ENCODE peak calls at places on chromosome 6, in five cellular contexts. W is HFF-Myc; H is hypothalamus; Z is H1; D is stimulated activated CD8-positive, alpha-beta memory T cell treated with anti-CD3 and anti-CD28 coated beads, Interleukin-4, amount 100 ng/mL, for 24 hours. B is an unnamed sample.

GRCh38 chr6:9943026-9943425 is 471.8 kb downstream of the TFAP2A start:
- DNase-seq in Z (no peak), W (no peak), D (no peak), H (no peak), B (no peak)

GRCh38 chr6:33165581-33166258 is 26.5 kb downstream of the COL11A2 start:
- DNase-seq in H (no peak), W (no peak), Z (no peak), D (no peak), B (no peak)

GRCh38 chr6:166361080-166361429 is 18.7 kb upstream of the SFT2D1 start:
- DNase-seq in D (no peak), W (no peak), H (no peak), Z (no peak), B (no peak)

GRCh38 chr6:131782764-131783163 is 25.1 kb upstream of the ENPP1 start:
- DNase-seq in H (no peak), D (no peak), W (no peak), Z (no peak), B (no peak)

GRCh38 chr6:158158123-158158522 is 9.9 kb downstream of the SERAC1 start:
- DNase-seq in D (no peak), H (no peak), Z (no peak), W (no peak), B (no peak)

GRCh38 chr6:166169549-166170421 is 2.1 kb upstream of the TBXT start:
- DNase-seq in D (no peak), Z (no peak), H (no peak), W (no peak), B (no peak)

GRCh38 chr6:168577496-168577895 is 136.5 kb downstream of the SMOC2 start:
- DNase-seq in D (no peak), H (no peak), W (no peak), Z (peak; percentile 20), B (no peak)

GRCh38 chr6:76694779-76695178 is 622.3 kb upstream of the IMPG1 start:
- DNase-seq in H (no peak), W (no peak), Z (no peak), D (no peak), B (no peak)

GRCh38 chr6:3380344-3381232 is 76.3 kb downstream of the SLC22A23 start:
- DNase-seq in W (no peak), D (no peak), Z (no peak), H (no peak), B (no peak)

GRCh38 chr6:170212956-170213636 is 77.8 kb downstream of the DLL1 start:
- DNase-seq in H (no peak), W (no peak), Z (no peak), D (no peak), B (no peak)

GRCh38 chr6:168560126-168560525 is 119.1 kb downstream of the SMOC2 start:
- DNase-seq in Z (no peak), H (no peak), D (no peak), W (no peak), B (no peak)

GRCh38 chr6:93300661-93301060 is 118.7 kb downstream of the EPHA7 start:
- DNase-seq in W (no peak), H (no peak), D (no peak), Z (no peak), B (no peak)

GRCh38 chr6:85484941-85485340 is 35.1 kb downstream of the NT5E start:
- DNase-seq in D (no peak), H (no peak), W (no peak), Z (no peak), B (no peak)

GRCh38 chr6:149885888-149886287 is 12.0 kb downstream of the RAET1E start:
- DNase-seq in W (no peak), D (no peak), H (no peak), Z (no peak), B (no peak)

GRCh38 chr6:161369339-161369738 is 95.5 kb upstream of the AGPAT4 start:
- DNase-seq in H (no peak), W (peak; percentile 26), D (no peak), Z (no peak), B (no peak)

GRCh38 chr6:29981211-29981812 is 39.0 kb downstream of the HLA-A start:
- DNase-seq in W (no peak), H (no peak), Z (no peak), D (no peak), B (no peak)

GRCh38 chr6:12751694-12752304 is 35.2 kb downstream of the PHACTR1 start:
- DNase-seq in H (no peak), D (peak; percentile 3), Z (peak; percentile 90), W (peak; percentile 29), B (peak; percentile 19)

GRCh38 chr6:110285306-110286060 is 72.7 kb downstream of the METTL24 start:
- DNase-seq in H (no peak), D (no peak), W (peak; percentile 9), Z (no peak), B (no peak)

GRCh38 chr6:109824105-109824504 is 133.0 kb downstream of the FIG4 start:
- DNase-seq in W (no peak), H (no peak), D (no peak), Z (no peak), B (no peak)

GRCh38 chr6:162442675-162443074 is 284.9 kb downstream of the PRKN start:
- DNase-seq in H (peak; percentile 5), Z (peak; percentile 62), D (no peak), W (no peak), B (no peak)

GRCh38 chr6:138572200-138572875 is 73.0 kb upstream of the NHSL1 start:
- DNase-seq in D (no peak), Z (peak; percentile 64), H (no peak), W (peak; percentile 35), B (no peak)

GRCh38 chr6:37502703-37503485 is 3.2 kb upstream of the CCDC167 start:
- DNase-seq in D (no peak), Z (no peak), W (no peak), H (no peak), B (peak; percentile 29)

GRCh38 chr6:30073489-30074240 is 1.9 kb downstream of the RNF39 start:
- DNase-seq in Z (no peak), D (no peak), H (no peak), W (no peak), B (no peak)

GRCh38 chr6:48834706-48835105 is 628.3 kb downstream of the MMUT start:
- DNase-seq in H (no peak), Z (no peak), D (no peak), W (no peak), B (no peak)

GRCh38 chr6:23106951-23107350 is 537.6 kb downstream of the HDGFL1 start:
- DNase-seq in W (peak; percentile 46), Z (no peak), D (no peak), H (no peak), B (no peak)

GRCh38 chr6:119145111-119145510 is 66.6 kb upstream of the FAM184A start:
- DNase-seq in H (no peak), Z (peak; percentile 28), D (no peak), W (no peak), B (no peak)

GRCh38 chr6:156791261-156791850 is 14.2 kb downstream of the ARID1B start:
- DNase-seq in W (no peak), H (no peak), Z (no peak), D (no peak), B (peak; percentile 37)

GRCh38 chr6:107936162-107936909 is 21.7 kb downstream of the SEC63 start:
- DNase-seq in W (no peak), D (no peak), Z (no peak), H (no peak), B (no peak)

GRCh38 chr6:36120979-36121706 is 9.2 kb upstream of the MAPK13 start:
- DNase-seq in H (no peak), W (no peak), Z (no peak), D (no peak), B (peak; percentile 33)

GRCh38 chr6:25485820-25486559 is 166.0 kb upstream of the SCGN start:
- DNase-seq in Z (no peak), D (no peak), H (no peak), W (no peak), B (no peak)

GRCh38 chr6:34585512-34586045 is 29.4 kb upstream of the SPDEF start:
- DNase-seq in Z (no peak), W (no peak), H (no peak), D (no peak), B (no peak)

GRCh38 chr6:68876792-68877493 is 241.9 kb downstream of the ADGRB3 start:
- DNase-seq in W (no peak), Z (no peak), D (no peak), H (no peak), B (no peak)

GRCh38 chr6:87501809-87502572 is 29.2 kb downstream of the SLC35A1 start:
- DNase-seq in Z (no peak), H (no peak), W (no peak), D (no peak), B (no peak)

GRCh38 chr6:7311171-7311570 is 1.8 kb downstream of the SSR1 start:
- DNase-seq in W (no peak), D (no peak), H (no peak), Z (no peak), B (no peak)

GRCh38 chr6:69627625-69628024 is 169.2 kb downstream of the LMBRD1 start:
- DNase-seq in W (no peak), H (no peak), D (no peak), Z (no peak), B (no peak)

GRCh38 chr6:158663465-158664167 is 13.8 kb downstream of the SYTL3 start:
- DNase-seq in H (no peak), W (no peak), D (no peak), Z (no peak), B (no peak)

GRCh38 chr6:151959086-151959485 is 151.6 kb downstream of the ESR1 start:
- DNase-seq in W (no peak), Z (no peak), D (no peak), H (no peak), B (no peak)